ENCODE peak calls at places on chromosomes 1 and 21, in nine cellular contexts. W is NCI-H774, Q is A673, C is epithelial cell of prostate, G is GM13977, D is A172, U is amygdala, Y is AG10803, Z is choroid plexus epithelial cell. I is an unnamed sample.

GRCh38 chr1:154170547-154171221 is 15.8 kb upstream of the NUP210L start:
- DNase-seq in W (no peak), Q (no peak), C (peak), G (peak), D (no peak), U (no peak), Y (no peak), Z (peak), I (peak)

GRCh38 chr1:10774615-10775310 is 21.7 kb downstream of the CASZ1 start:
- DNase-seq in W (no peak), Q (no peak), C (no peak), G (no peak), D (no peak), U (no peak), Y (no peak), Z (no peak), I (no peak)

GRCh38 chr1:156122519-156123355 is 8.2 kb downstream of the LMNA start:
- DNase-seq in W (peak), Q (no peak), C (no peak), G (no peak), D (peak), U (peak), Y (peak), Z (peak), I (peak)

GRCh38 chr1:33168556-33169289 is 13.1 kb downstream of the TRIM62 start:
- DNase-seq in W (no peak), Q (no peak), C (no peak), G (no peak), D (no peak), U (no peak), Y (no peak), Z (peak), I (no peak)

GRCh38 chr1:55316494-55316893 is 101.3 kb upstream of the USP24 start:
- DNase-seq in W (no peak), Q (no peak), C (no peak), G (no peak), D (no peak), U (no peak), Y (no peak), Z (no peak), I (no peak)

GRCh38 chr1:28812669-28813468 is 899 bp downstream of the OPRD1 start:
- DNase-seq in W (peak), Q (no peak), C (no peak), G (no peak), D (no peak), U (no peak), Y (no peak), Z (no peak), I (no peak)

GRCh38 chr1:24906760-24907490 is 23.2 kb downstream of the RUNX3 start:
- DNase-seq in W (no peak), Q (no peak), C (no peak), G (no peak), D (no peak), U (no peak), Y (no peak), Z (no peak), I (no peak)

GRCh38 chr1:215273838-215274516 is 191.4 kb downstream of the KCNK2 start:
- DNase-seq in W (no peak), Q (peak), C (peak), G (no peak), D (peak), U (no peak), Y (peak), Z (peak), I (peak)

GRCh38 chr1:94579876-94580294 is 38.3 kb upstream of the F3 start:
- DNase-seq in W (no peak), Q (peak), C (peak), G (no peak), D (peak), U (no peak), Y (peak), Z (peak), I (peak)

GRCh38 chr1:198575715-198576641 is 35.5 kb upstream of the ATP6V1G3 start:
- DNase-seq in W (no peak), Q (no peak), C (peak), G (peak), D (no peak), U (no peak), Y (no peak), Z (no peak), I (peak)

GRCh38 chr1:246558041-246558440 is 8.0 kb downstream of the TFB2M start:
- DNase-seq in W (no peak), Q (no peak), C (no peak), G (no peak), D (no peak), U (no peak), Y (no peak), Z (no peak), I (no peak)

GRCh38 chr1:1631793-1632420 is at the start of gene MMP23B:
- DNase-seq in W (no peak), Q (no peak), C (no peak), G (no peak), D (no peak), U (no peak), Y (no peak), Z (no peak), I (no peak)

GRCh38 chr1:27716262-27716895 is 9.4 kb upstream of the FAM76A start:
- DNase-seq in W (no peak), Q (no peak), C (no peak), G (no peak), D (no peak), U (no peak), Y (no peak), Z (no peak), I (no peak)

GRCh38 chr1:1291611-1292441 is 11.6 kb downstream of the SCNN1D start:
- DNase-seq in W (peak), Q (peak), C (peak), G (peak), D (no peak), U (no peak), Y (peak), Z (peak), I (peak)

GRCh38 chr1:172851871-172852270 is 193.0 kb downstream of the FASLG start:
- DNase-seq in W (no peak), Q (no peak), C (no peak), G (no peak), D (no peak), U (no peak), Y (no peak), Z (no peak), I (no peak)

GRCh38 chr1:3628445-3628844 is 3.6 kb downstream of the TPRG1L start:
- DNase-seq in W (no peak), Q (no peak), C (no peak), G (no peak), D (no peak), U (no peak), Y (no peak), Z (no peak), I (no peak)

GRCh38 chr1:64691631-64692030 is 53.2 kb upstream of the RAVER2 start:
- DNase-seq in W (no peak), Q (no peak), C (no peak), G (no peak), D (peak), U (no peak), Y (no peak), Z (peak), I (peak)

GRCh38 chr21:37435120-37435519 is 68.5 kb downstream of the DYRK1A start:
- DNase-seq in W (peak), Q (peak), C (peak), G (no peak), D (peak), U (peak), Y (peak), Z (peak), I (peak)

GRCh38 chr21:44947111-44947929 is 7.5 kb downstream of the SLX9 start:
- DNase-seq in W (no peak), Q (no peak), C (no peak), G (no peak), D (peak), U (no peak), Y (no peak), Z (no peak), I (no peak)